ENCODE peak calls at places on chromosomes 2 and 18, in eight cellular contexts. J is sigmoid colon, X is heart left ventricle, P is prostate gland, N is IMR-90, B is uterus, L is NB4, Y is breast epithelium. M is an unnamed sample.

GRCh38 chr2:70515938-70516337 is 37.7 kb downstream of the TGFA start:
- DNase-seq in P (no peak), J (no peak), B (no peak), N (no peak), Y (no peak), L (peak), X (no peak), M (no peak)

GRCh38 chr2:17136895-17137294 is 381.3 kb downstream of the RAD51AP2 start:
- DNase-seq in P (no peak), B (no peak), L (no peak), X (no peak), N (no peak), J (no peak), Y (no peak), M (no peak)

GRCh38 chr2:47339745-47340541 is 63.0 kb upstream of the MSH2 start:
- DNase-seq in P (peak), Y (no peak), J (no peak), X (no peak), B (no peak), N (peak), L (peak), M (peak)

GRCh38 chr2:71532327-71532726 is 79.0 kb downstream of the DYSF start:
- DNase-seq in J (peak), N (no peak), Y (peak), P (no peak), B (no peak), L (no peak), X (no peak), M (no peak)

GRCh38 chr2:201774546-201774945 is 6.2 kb downstream of the ALS2 start:
- DNase-seq in X (no peak), L (no peak), Y (no peak), B (no peak), N (peak), J (no peak), P (no peak), M (no peak)

GRCh38 chr2:80303006-80303741 is 1.4 kb downstream of the LRRTM1 start:
- DNase-seq in B (no peak), J (no peak), L (no peak), P (no peak), Y (no peak), X (no peak), N (no peak), M (no peak)

GRCh38 chr2:119422521-119422920 is 9.1 kb upstream of the TMEM37 start:
- DNase-seq in L (no peak), B (no peak), J (no peak), Y (no peak), P (no peak), N (no peak), X (no peak), M (no peak)

GRCh38 chr2:142873850-142874287 is 3.6 kb upstream of the KYNU start:
- DNase-seq in B (no peak), Y (no peak), P (no peak), L (no peak), X (no peak), J (no peak), N (peak), M (no peak)

GRCh38 chr18:78726326-78727056 is 253.1 kb upstream of the SALL3 start:
- DNase-seq in J (peak), X (no peak), N (no peak), Y (no peak), P (no peak), L (no peak), B (peak), M (no peak)

GRCh38 chr2:174612960-174613359 is 15.4 kb upstream of the WIPF1 start:
- DNase-seq in N (no peak), B (no peak), P (no peak), L (no peak), X (no peak), J (no peak), Y (no peak), M (no peak)

GRCh38 chr18:3115430-3116025 is 102.6 kb upstream of the LPIN2 start:
- DNase-seq in N (no peak), P (no peak), J (no peak), Y (no peak), X (no peak), L (no peak), B (no peak), M (no peak)

GRCh38 chr18:32470136-32470712 is 458 bp downstream of the GAREM1 start:
- DNase-seq in L (peak), N (peak), P (peak), Y (peak), J (peak), X (peak), B (peak), M (peak)

GRCh38 chr2:198328454-198328853 is 524.1 kb downstream of the PLCL1 start:
- DNase-seq in J (no peak), N (no peak), Y (no peak), L (no peak), X (no peak), P (no peak), B (no peak), M (no peak)

GRCh38 chr2:28648147-28648546 is 103.5 kb upstream of the PPP1CB start:
- DNase-seq in J (peak), N (no peak), B (peak), P (no peak), X (no peak), Y (no peak), L (no peak), M (no peak)

GRCh38 chr18:58484989-58485962 is 143.6 kb downstream of the ALPK2 start:
- DNase-seq in J (peak), P (peak), B (no peak), Y (no peak), X (no peak), L (no peak), N (no peak), M (no peak)

GRCh38 chr2:220227272-220227920 is 600.0 kb downstream of the SLC4A3 start:
- DNase-seq in J (no peak), P (no peak), X (no peak), B (no peak), Y (no peak), L (no peak), N (peak), M (no peak)

GRCh38 chr2:45649457-45649854 is 2.0 kb upstream of the PRKCE start:
- DNase-seq in J (no peak), X (no peak), N (peak), B (no peak), L (peak), P (peak), Y (no peak), M (no peak)

GRCh38 chr2:52128081-52128480 is 1096.1 kb upstream of the NRXN1 start:
- DNase-seq in J (no peak), X (no peak), L (peak), N (peak), B (no peak), Y (no peak), P (no peak), M (no peak)

GRCh38 chr2:180985771-180986395 is 5.5 kb downstream of the UBE2E3 start:
- DNase-seq in L (peak), X (no peak), Y (no peak), B (no peak), P (no peak), N (no peak), J (no peak), M (no peak)

GRCh38 chr18:711693-712400 is 583 bp downstream of the ENOSF1 start:
- DNase-seq in L (peak), J (peak), X (peak), P (peak), B (peak), Y (peak), N (peak), M (peak)

GRCh38 chr2:21386666-21387065 is 262.9 kb downstream of the TDRD15 start:
- DNase-seq in Y (no peak), B (no peak), P (no peak), L (no peak), X (no peak), J (no peak), N (no peak), M (no peak)

GRCh38 chr2:233811732-233812131 is 33.6 kb downstream of the MROH2A start:
- DNase-seq in J (peak), L (no peak), Y (no peak), B (no peak), X (no peak), N (no peak), P (no peak), M (no peak)

GRCh38 chr2:38526195-38526594 is 76.5 kb downstream of the HNRNPLL start:
- DNase-seq in B (no peak), X (no peak), N (peak), L (no peak), J (no peak), Y (no peak), P (no peak), M (no peak)

GRCh38 chr2:128311755-128312341 is 6.8 kb downstream of the HS6ST1 start:
- DNase-seq in N (no peak), B (no peak), P (no peak), Y (peak), L (no peak), X (no peak), J (peak), M (no peak)

GRCh38 chr18:52694804-52695203 is 354.8 kb downstream of the DCC start:
- DNase-seq in N (no peak), L (peak), B (no peak), Y (no peak), X (no peak), P (no peak), J (no peak), M (no peak)

GRCh38 chr18:50313873-50314460 is 26.5 kb upstream of the CXXC1 start:
- DNase-seq in J (no peak), P (no peak), Y (no peak), X (no peak), L (no peak), N (no peak), B (no peak), M (no peak)

GRCh38 chr2:240981273-240981672 is 17.1 kb upstream of the SNED1 start:
- DNase-seq in P (no peak), N (peak), X (no peak), J (no peak), L (no peak), Y (no peak), B (peak), M (peak)

GRCh38 chr2:1887915-1888314 is 143.6 kb upstream of the PXDN start:
- DNase-seq in J (no peak), P (no peak), L (peak), Y (no peak), X (no peak), N (peak), B (no peak), M (peak)

GRCh38 chr2:143230506-143231256 is 101.5 kb downstream of the ARHGAP15 start:
- DNase-seq in B (no peak), L (no peak), J (no peak), Y (no peak), X (no peak), P (no peak), N (no peak), M (no peak)

GRCh38 chr2:30293303-30293912 is 62.1 kb downstream of the LBH start:
- DNase-seq in L (peak), X (no peak), N (peak), J (no peak), B (peak), P (no peak), Y (no peak), M (peak)

GRCh38 chr2:168912466-168913170 is 11.5 kb downstream of the G6PC2 start:
- DNase-seq in P (no peak), X (peak), N (peak), J (peak), L (peak), B (no peak), Y (no peak), M (no peak)

GRCh38 chr2:3670376-3670775 is 12.4 kb downstream of the ALLC start:
- DNase-seq in B (no peak), Y (no peak), P (no peak), L (no peak), N (no peak), J (no peak), X (no peak), M (no peak)

GRCh38 chr2:142165790-142166189 is 35.0 kb upstream of the LRP1B start:
- DNase-seq in N (peak), L (peak), P (no peak), X (no peak), J (no peak), Y (no peak), B (no peak), M (no peak)

GRCh38 chr2:132448771-132449170 is 32.2 kb downstream of the GPR39 start:
- DNase-seq in L (peak), P (no peak), J (no peak), X (no peak), Y (no peak), N (peak), B (no peak), M (no peak)

GRCh38 chr2:222160944-222161343 is 137.9 kb downstream of the PAX3 start:
- DNase-seq in X (no peak), Y (no peak), J (no peak), N (no peak), P (no peak), B (no peak), L (no peak), M (no peak)

GRCh38 chr18:54386043-54386442 is 28.3 kb downstream of the C18orf54 start:
- DNase-seq in P (no peak), N (no peak), Y (no peak), X (no peak), L (no peak), J (no peak), B (no peak), M (no peak)

GRCh38 chr18:54389143-54389505 is 31.4 kb downstream of the C18orf54 start:
- DNase-seq in Y (no peak), L (no peak), N (no peak), J (no peak), X (no peak), P (no peak), B (no peak), M (no peak)

GRCh38 chr18:54390838-54391237 is 33.1 kb downstream of the C18orf54 start:
- DNase-seq in L (no peak), N (no peak), B (no peak), P (no peak), Y (no peak), J (no peak), X (no peak), M (no peak)

GRCh38 chr18:54387631-54388030 is 29.9 kb downstream of the C18orf54 start:
- DNase-seq in P (no peak), Y (no peak), J (no peak), X (no peak), B (no peak), L (no peak), N (no peak), M (peak)

GRCh38 chr18:54388203-54389142 is 30.8 kb downstream of the C18orf54 start:
- DNase-seq in N (peak), B (no peak), X (no peak), Y (no peak), P (no peak), L (peak), J (no peak), M (peak)
- TF ChIP-seq POLR2A in N (no peak), B (no peak), X (no peak), Y (no peak), P (no peak), L (no peak), J (no peak), M (no peak)

GRCh38 chr2:86623549-86624547 is at the start of gene RNF103:
- DNase-seq in Y (peak), L (peak), P (peak), B (peak), X (peak), J (peak), N (peak), M (peak)
- TF ChIP-seq POLR2A in Y (peak), L (peak), P (peak), B (peak), X (peak), J (peak), N (peak), M (peak)

GRCh38 chr2:164840458-164840929 is 1.1 kb downstream of the COBLL1 start:
- DNase-seq in J (peak), B (peak), L (no peak), Y (peak), X (peak), N (no peak), P (peak), M (no peak)

GRCh38 chr2:164843346-164843841 is 1.8 kb upstream of the COBLL1 start:
- DNase-seq in B (no peak), Y (no peak), N (no peak), J (no peak), L (no peak), X (no peak), P (no peak), M (no peak)

GRCh38 chr2:164842624-164842966 is 972 bp upstream of the COBLL1 start:
- DNase-seq in P (no peak), Y (no peak), L (no peak), J (no peak), B (no peak), N (no peak), X (no peak), M (no peak)

GRCh38 chr2:164840930-164841718 is 499 bp downstream of the COBLL1 start:
- DNase-seq in N (peak), P (peak), B (peak), Y (peak), L (peak), J (peak), X (peak), M (peak)

GRCh38 chr2:164841719-164842623 is at the start of gene COBLL1:
- DNase-seq in J (peak), N (peak), L (peak), X (peak), Y (peak), B (peak), P (peak), M (peak)
- TF ChIP-seq POLR2A in J (no peak), N (no peak), L (no peak), X (no peak), Y (no peak), B (no peak), P (peak), M (peak)

GRCh38 chr18:39211461-39211860 is 1645.9 kb upstream of the CELF4 start:
- DNase-seq in X (no peak), J (no peak), N (no peak), L (no peak), Y (no peak), B (no peak), P (no peak), M (no peak)
- TF ChIP-seq POLR2A in X (no peak), J (no peak), N (no peak), L (no peak), Y (no peak), B (no peak), P (no peak), M (no peak)

M was measured in H54.